ENCODE peak calls at places on chromosomes 2 and 18, in four cellular contexts. I is stomach, E is AG08396, H is NCI-H1105 treated with DMSO at 0.1 percent for 48 hours. X is an unnamed sample.

GRCh38 chr2:162256621-162257020 is 13.4 kb upstream of the FAP start:
- DNase-seq in E (no peak), I (no peak), H (no peak), X (no peak)

GRCh38 chr2:134137182-134137595 is 116.7 kb upstream of the MGAT5 start:
- DNase-seq in E (peak; percentile 78), I (peak; percentile 65), H (no peak), X (no peak)

GRCh38 chr2:180291060-180291459 is 284.0 kb upstream of the CWC22 start:
- DNase-seq in E (no peak), H (no peak), I (no peak), X (no peak)

GRCh38 chr2:161975062-161975812 is 98.8 kb downstream of the DPP4 start:
- DNase-seq in I (no peak), H (no peak), E (no peak), X (no peak)

GRCh38 chr18:8994603-8995002 is 107.9 kb upstream of the NDUFV2 start:
- DNase-seq in I (no peak), H (no peak), E (no peak), X (no peak)

GRCh38 chr18:49751427-49752094 is 61.8 kb downstream of the ACAA2 start:
- DNase-seq in E (no peak), H (no peak), I (no peak), X (no peak)

GRCh38 chr2:221254281-221254680 is 317.8 kb downstream of the EPHA4 start:
- DNase-seq in I (no peak), H (no peak), E (no peak), X (peak; percentile 33)

GRCh38 chr18:31261792-31262582 is 56.0 kb upstream of the DSG1 start:
- DNase-seq in H (no peak), E (no peak), I (no peak), X (no peak)

GRCh38 chr2:135256531-135257258 is 204.6 kb downstream of the RAB3GAP1 start:
- DNase-seq in H (no peak), I (no peak), E (no peak), X (no peak)

GRCh38 chr2:39138837-39139211 is 18.0 kb upstream of the SOS1 start:
- DNase-seq in E (no peak), I (no peak), H (no peak), X (no peak)

GRCh38 chr2:207181526-207182274 is 16.0 kb upstream of the KLF7 start:
- DNase-seq in E (no peak), H (no peak), I (no peak), X (no peak)

GRCh38 chr2:46954951-46955571 is 39.5 kb upstream of the MCFD2 start:
- DNase-seq in E (peak; percentile 91), I (peak; percentile 43), H (no peak), X (no peak)

GRCh38 chr2:120737802-120738516 is 2.3 kb downstream of the GLI2 start:
- DNase-seq in I (peak; percentile 71), E (peak; percentile 45), H (peak; percentile 37), X (peak; percentile 31)

GRCh38 chr2:144364988-144365738 is 154.8 kb downstream of the ZEB2 start:
- DNase-seq in E (no peak), I (no peak), H (no peak), X (no peak)

GRCh38 chr18:47677952-47678351 is 252.5 kb downstream of the SMAD2 start:
- DNase-seq in H (no peak), E (no peak), I (no peak), X (no peak)

GRCh38 chr2:190303642-190304041 is 16.0 kb downstream of the HIBCH start:
- DNase-seq in E (no peak), I (no peak), H (no peak), X (no peak)

GRCh38 chr2:163348843-163349395 is 386.9 kb downstream of the FIGN start:
- DNase-seq in H (no peak), I (no peak), E (peak; percentile 36), X (no peak)

GRCh38 chr2:391658-392170 is 103.8 kb upstream of the ALKAL2 start:
- DNase-seq in H (no peak), E (no peak), I (no peak), X (no peak)